ENCODE peak calls at places on chromosomes 3 and 15, in six cellular contexts. E, N, X, C, Q and V are unnamed samples.

GRCh38 chr15:55221090-55222011 is 24.6 kb upstream of the RSL24D1 start:
- DNase-seq in N (no peak), E (peak), Q (peak), X (peak), C (no peak), V (no peak)

GRCh38 chr3:19539488-19540395 is 391.4 kb downstream of the KCNH8 start:
- DNase-seq in Q (no peak), C (no peak), X (no peak), E (no peak), N (no peak), V (no peak)

GRCh38 chr3:97863025-97863424 is 41.2 kb downstream of the CRYBG3 start:
- DNase-seq in E (peak), C (no peak), X (peak), Q (peak), N (no peak), V (no peak)

GRCh38 chr3:155078959-155079794 is 942 bp upstream of the MME start:
- DNase-seq in Q (no peak), X (peak), C (no peak), E (peak), N (no peak), V (no peak)

GRCh38 chr3:142866841-142867631 is 21.8 kb downstream of the PCOLCE2 start:
- DNase-seq in N (no peak), Q (peak), X (no peak), E (no peak), C (no peak), V (peak)

GRCh38 chr3:4029135-4029534 is 229.9 kb downstream of the LRRN1 start:
- DNase-seq in X (no peak), E (no peak), C (no peak), Q (no peak), N (no peak), V (no peak)

GRCh38 chr15:31489801-31490646 is 163.4 kb downstream of the KLF13 start:
- DNase-seq in X (peak), C (no peak), E (peak), N (no peak), Q (peak), V (no peak)

GRCh38 chr15:48358229-48358641 is 27.0 kb downstream of the DUT start:
- DNase-seq in N (no peak), E (peak), Q (peak), C (no peak), X (peak), V (no peak)

GRCh38 chr3:5568451-5568850 is 380.9 kb downstream of the EDEM1 start:
- DNase-seq in E (no peak), Q (peak), N (no peak), X (no peak), C (no peak), V (no peak)

GRCh38 chr15:24956131-24956838 is 1.5 kb downstream of the SNRPN start:
- DNase-seq in X (peak), Q (peak), N (peak), C (peak), E (peak), V (peak)

GRCh38 chr3:80307844-80308243 is 540.0 kb upstream of the ROBO1 start:
- DNase-seq in X (no peak), Q (no peak), E (no peak), C (no peak), N (no peak), V (no peak)

GRCh38 chr3:196232882-196233251 is 16.5 kb downstream of the SLC51A start:
- DNase-seq in C (no peak), X (no peak), E (no peak), N (no peak), Q (no peak), V (no peak)

GRCh38 chr3:53773586-53774368 is 72.4 kb downstream of the CHDH start:
- DNase-seq in N (no peak), E (peak), X (peak), C (no peak), Q (peak), V (no peak)

GRCh38 chr3:32401541-32402052 is 9.9 kb downstream of the CMTM7 start:
- DNase-seq in N (peak), C (peak), X (peak), Q (peak), E (peak), V (peak)

GRCh38 chr3:190326930-190327329 is 4.7 kb upstream of the CLDN1 start:
- DNase-seq in E (peak), C (no peak), Q (no peak), N (no peak), X (peak), V (no peak)

GRCh38 chr3:28836199-28836598 is 444.7 kb upstream of the RBMS3 start:
- DNase-seq in N (no peak), X (no peak), Q (peak), C (no peak), E (no peak), V (no peak)

GRCh38 chr15:91263632-91264477 is 163.8 kb downstream of the SV2B start:
- DNase-seq in Q (peak), X (peak), E (no peak), C (no peak), N (no peak), V (no peak)

GRCh38 chr3:23430781-23431423 is 227.8 kb downstream of the UBE2E2 start:
- DNase-seq in X (no peak), E (no peak), N (no peak), C (no peak), Q (no peak), V (no peak)

GRCh38 chr15:36643551-36643950 is 64.1 kb downstream of the CDIN1 start:
- DNase-seq in Q (peak), N (no peak), X (no peak), E (no peak), C (no peak), V (no peak)

GRCh38 chr3:149581248-149581647 is 76.6 kb downstream of the WWTR1 start:
- DNase-seq in C (no peak), Q (no peak), E (no peak), X (peak), N (no peak), V (no peak)

GRCh38 chr3:65678480-65678879 is 360.2 kb downstream of the MAGI1 start:
- DNase-seq in Q (no peak), X (no peak), C (no peak), N (no peak), E (no peak), V (no peak)

GRCh38 chr15:101813803-101814534 is 2.0 kb downstream of the OR4F15 start:
- DNase-seq in N (no peak), Q (no peak), X (peak), E (no peak), C (no peak), V (no peak)

GRCh38 chr3:16476636-16477035 is 36.9 kb downstream of the RFTN1 start:
- DNase-seq in N (no peak), Q (peak), X (peak), C (no peak), E (peak), V (no peak)

GRCh38 chr3:133442518-133442917 is 42.7 kb downstream of the BFSP2 start:
- DNase-seq in E (no peak), X (no peak), N (no peak), Q (no peak), C (no peak), V (no peak)

GRCh38 chr3:43689766-43690399 is 855 bp upstream of the ABHD5 start:
- DNase-seq in Q (peak), E (no peak), N (no peak), C (no peak), X (no peak), V (no peak)

GRCh38 chr3:13273604-13274105 is 146.5 kb downstream of the NUP210 start:
- DNase-seq in Q (no peak), N (no peak), E (no peak), X (no peak), C (no peak), V (no peak)

GRCh38 chr15:38683382-38684242 is 119.0 kb upstream of the RASGRP1 start:
- DNase-seq in X (peak), Q (peak), C (peak), N (peak), E (peak), V (peak)

GRCh38 chr3:5264093-5264610 is 76.6 kb downstream of the EDEM1 start:
- DNase-seq in E (no peak), C (no peak), Q (no peak), X (peak), N (no peak), V (no peak)

GRCh38 chr3:30356901-30357753 is 249.3 kb upstream of the TGFBR2 start:
- DNase-seq in C (no peak), X (no peak), N (no peak), E (no peak), Q (peak), V (no peak)

GRCh38 chr3:134044459-134044858 is 14.7 kb upstream of the SLCO2A1 start:
- DNase-seq in E (no peak), Q (no peak), N (no peak), C (no peak), X (no peak), V (no peak)

GRCh38 chr3:171556133-171556532 is 95.9 kb upstream of the TNIK start:
- DNase-seq in E (no peak), X (no peak), C (no peak), Q (no peak), N (no peak), V (no peak)

GRCh38 chr15:92500023-92500630 is 106.4 kb downstream of the ST8SIA2 start:
- DNase-seq in N (no peak), C (no peak), Q (no peak), E (no peak), X (no peak), V (no peak)

GRCh38 chr15:67505675-67506572 is 15.0 kb upstream of the C15orf61 start:
- DNase-seq in C (no peak), E (no peak), X (no peak), N (no peak), Q (no peak), V (no peak)

GRCh38 chr3:45947361-45947760 is 4.1 kb downstream of the CXCR6 start:
- DNase-seq in E (no peak), Q (no peak), C (no peak), X (peak), N (no peak), V (no peak)

GRCh38 chr15:80173022-80173759 is 20.4 kb downstream of the FAH start:
- DNase-seq in X (peak), N (peak), E (peak), Q (peak), C (peak), V (peak)

GRCh38 chr3:50572158-50572557 is 2.8 kb downstream of the HEMK1 start:
- DNase-seq in E (peak), Q (peak), N (peak), X (peak), C (peak), V (peak)
- TF ChIP-seq CTCF in E (peak), Q (peak), N (peak), X (peak), C (no peak), V (peak)

DNA sequence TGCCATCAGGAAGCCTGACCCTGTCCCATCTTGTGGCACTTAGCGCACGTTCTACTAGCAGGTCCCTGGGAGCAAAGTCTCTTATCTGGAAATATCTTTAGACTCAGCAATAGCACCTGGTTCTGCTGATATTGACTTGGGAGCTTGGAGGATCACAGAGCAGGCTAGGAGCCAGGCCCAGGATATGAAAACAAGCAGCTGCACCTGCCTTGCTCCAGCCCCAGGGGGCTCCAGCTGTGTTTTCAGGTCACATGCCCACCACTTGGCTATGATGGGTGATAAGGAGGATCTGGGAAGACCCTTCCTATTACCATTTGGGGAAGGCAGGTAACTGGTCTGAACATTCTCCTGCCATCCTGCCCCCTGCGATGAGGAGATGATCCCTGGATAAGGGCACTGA is 87.8 kb downstream of the C3orf70 start:
- DNase-seq in N (no peak), C (no peak), E (no peak), X (no peak), Q (no peak), V (no peak)
- TF ChIP-seq CTCF in N (no peak), C (no peak), E (no peak), X (no peak), Q (no peak), V (no peak)

DNA sequence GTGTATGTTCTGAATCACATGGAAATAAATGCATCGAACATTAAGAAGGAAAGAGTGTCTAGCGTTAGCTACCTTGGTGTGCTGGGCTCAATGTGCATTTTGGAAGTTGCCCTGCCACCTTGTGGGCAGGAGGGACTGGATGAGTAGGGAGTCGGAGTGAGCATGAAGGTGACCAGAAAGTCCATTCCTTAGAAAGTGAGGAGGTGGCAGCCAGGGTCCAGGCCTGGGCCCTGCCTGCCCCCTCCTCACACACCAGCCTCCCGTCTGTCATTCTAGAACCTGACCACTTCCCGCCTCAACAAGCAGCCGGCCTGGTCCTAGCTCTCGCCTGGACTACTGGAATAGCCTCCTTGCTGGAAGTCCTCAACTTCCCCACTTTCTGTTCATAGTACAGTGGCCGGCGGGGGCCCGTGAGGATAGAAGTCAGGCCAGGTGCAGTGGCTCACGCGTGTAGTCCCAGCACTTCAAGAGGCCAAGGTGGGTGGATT is 10.2 kb upstream of the GATA2 start:
- DNase-seq in E (no peak), N (no peak), X (no peak), C (no peak), Q (peak), V (peak)
- TF ChIP-seq CTCF in E (peak), N (peak), X (peak), C (no peak), Q (peak), V (no peak)

DNA sequence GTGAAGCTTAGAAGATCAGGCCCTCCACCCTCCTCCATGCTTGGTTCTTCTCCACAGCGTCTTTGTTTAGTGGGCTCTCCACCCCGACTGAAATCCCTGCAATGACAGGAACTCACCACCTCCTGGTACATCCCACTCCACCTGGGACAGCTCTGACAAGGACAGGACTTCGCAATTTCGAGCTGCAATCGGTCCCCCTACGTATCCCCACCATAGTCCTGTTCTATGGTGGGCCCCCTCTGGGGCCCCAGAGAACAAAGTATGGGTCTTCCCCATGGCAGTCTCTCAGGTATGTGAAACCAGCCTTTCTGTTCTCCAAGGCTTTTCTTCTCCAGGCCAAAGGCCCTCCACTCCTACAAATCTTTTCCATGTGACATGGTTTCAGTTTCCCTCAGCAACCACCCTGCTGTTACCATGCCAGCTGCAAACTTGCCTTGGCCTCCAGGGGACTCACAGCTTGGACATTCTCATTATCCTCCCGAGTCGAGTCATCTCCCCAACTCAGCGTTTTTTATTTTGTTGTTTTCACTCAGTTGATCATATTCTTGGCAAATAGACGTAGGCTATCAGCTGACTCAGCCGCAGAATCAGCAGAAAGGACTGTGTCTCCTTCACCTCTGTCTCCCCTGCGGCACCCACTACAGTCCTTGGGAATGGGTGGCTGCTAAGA is 233.3 kb downstream of the OPA1 start:
- DNase-seq in C (no peak), N (no peak), X (peak), Q (peak), E (peak), V (no peak)
- TF ChIP-seq CTCF in C (no peak), N (no peak), X (peak), Q (no peak), E (no peak), V (no peak)

DNA sequence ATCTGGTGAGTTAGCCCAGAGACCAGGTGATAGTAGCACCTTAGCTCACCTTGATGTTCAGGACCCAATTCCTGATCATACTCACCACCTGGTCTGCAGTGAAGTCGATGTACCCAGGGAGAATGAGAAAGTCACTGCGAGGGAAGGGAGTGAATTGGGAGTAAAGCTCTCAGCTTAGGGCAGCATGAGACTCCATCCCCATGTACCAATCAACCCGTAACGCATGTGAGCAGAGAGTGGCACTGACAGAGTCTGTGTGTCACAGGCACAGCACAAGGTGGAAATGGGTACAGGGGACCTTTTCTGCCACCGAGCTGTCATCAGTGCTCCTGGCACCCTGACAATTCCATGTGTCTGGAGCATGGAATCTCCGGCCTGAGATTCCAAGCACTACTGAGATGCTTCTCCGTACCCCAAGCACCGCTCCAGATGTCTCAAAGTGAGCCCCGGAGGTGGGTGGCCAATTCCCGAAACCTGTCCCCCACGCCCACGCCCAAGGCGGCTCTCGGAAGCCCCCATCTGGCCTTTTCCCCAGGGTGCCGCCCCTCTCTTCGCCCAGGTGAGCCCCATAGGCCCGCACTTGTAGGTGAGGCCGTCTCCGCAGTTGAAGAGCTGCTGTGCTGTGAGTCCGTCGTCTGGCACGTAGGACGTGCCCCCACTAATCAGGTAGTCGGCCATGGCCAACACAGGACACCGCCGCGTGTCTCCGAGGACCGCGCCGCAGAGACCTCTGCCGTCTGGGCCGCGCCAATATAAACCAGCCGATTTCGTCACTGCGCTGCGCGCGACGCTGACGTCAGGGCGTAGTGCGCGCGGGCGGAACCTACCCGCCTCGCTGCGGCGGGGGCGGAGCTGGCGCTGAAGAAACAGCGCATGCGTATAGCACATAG is at the start of gene IMPDH2:
- DNase-seq in C (peak), X (peak), N (peak), E (peak), Q (peak), V (peak)
- TF ChIP-seq CTCF in C (no peak), X (no peak), N (peak), E (no peak), Q (no peak), V (no peak)